ENCODE peak calls at places on chromosomes 6 and 20, in nine cellular contexts. E is coronary artery; J is omental fat pad; I is tibial artery; Q is cardiac fibroblast; M is retina; Y is stimulated activated CD4-positive, alpha-beta T cell treated with anti-CD3 and anti-CD28 coated beads, TNF-alpha, amount 100 ng/mL, for 48 hours; R is HFFc6; K is HTR-8/SVneo. G is an unnamed sample.
A peak's percentile ranks its signal among the peaks of the same experiment; 100 is the strongest.

GRCh38 chr6:42729731-42730130 is 7.3 kb upstream of the PRPH2 start:
- DNase-seq in E (no peak), J (no peak), I (no peak), Q (peak; percentile 27), M (no peak), Y (no peak), R (peak; percentile 35), K (no peak), G (no peak)

GRCh38 chr6:98136333-98136732 is 698.0 kb upstream of the POU3F2 start:
- DNase-seq in E (no peak), J (no peak), I (no peak), Q (no peak), M (no peak), Y (no peak), R (no peak), K (no peak), G (no peak)

GRCh38 chr6:169028343-169028742 is 225.3 kb downstream of the THBS2 start:
- DNase-seq in E (no peak), J (no peak), I (no peak), Q (no peak), M (no peak), Y (no peak), R (no peak), K (no peak), G (no peak)

GRCh38 chr6:108592371-108593337 is 31.9 kb downstream of the FOXO3 start:
- DNase-seq in E (no peak), J (no peak), I (no peak), Q (peak; percentile 55), M (no peak), Y (no peak), R (peak; percentile 92), K (peak; percentile 23), G (no peak)

GRCh38 chr20:63625771-63626423 is 1.0 kb downstream of the GMEB2 start:
- DNase-seq in E (no peak), J (no peak), I (peak; percentile 73), Q (peak; percentile 34), M (peak; percentile 40), Y (no peak), R (no peak), K (no peak), G (peak; percentile 36)

GRCh38 chr20:20370087-20370575 is 2.2 kb downstream of the INSM1 start:
- DNase-seq in E (no peak), J (no peak), I (no peak), Q (no peak), M (no peak), Y (no peak), R (no peak), K (no peak), G (no peak)

GRCh38 chr20:10209091-10209490 is 9.5 kb upstream of the SNAP25 start:
- DNase-seq in E (no peak), J (no peak), I (no peak), Q (peak; percentile 5), M (no peak), Y (no peak), R (no peak), K (no peak), G (no peak)

GRCh38 chr6:158198461-158198860 is 30.3 kb downstream of the GTF2H5 start:
- DNase-seq in E (no peak), J (no peak), I (no peak), Q (no peak), M (no peak), Y (no peak), R (no peak), K (no peak), G (no peak)

GRCh38 chr6:84691978-84692623 is 72.3 kb downstream of the TBX18 start:
- DNase-seq in E (no peak), J (no peak), I (no peak), Q (no peak), M (no peak), Y (no peak), R (no peak), K (no peak), G (no peak)

GRCh38 chr6:34223381-34223963 is 13.2 kb upstream of the HMGA1 start:
- DNase-seq in E (no peak), J (no peak), I (peak; percentile 71), Q (no peak), M (peak; percentile 87), Y (no peak), R (no peak), K (no peak), G (no peak)

GRCh38 chr20:49405062-49405683 is 77.3 kb downstream of the KCNB1 start:
- DNase-seq in E (no peak), J (no peak), I (no peak), Q (no peak), M (no peak), Y (no peak), R (no peak), K (no peak), G (no peak)

GRCh38 chr20:8213831-8214587 is 81.9 kb downstream of the PLCB1 start:
- DNase-seq in E (no peak), J (no peak), I (no peak), Q (no peak), M (no peak), Y (no peak), R (no peak), K (no peak), G (peak; percentile 44)

GRCh38 chr6:83592770-83593394 is 80.5 kb downstream of the PRSS35 start:
- DNase-seq in E (no peak), J (no peak), I (no peak), Q (peak; percentile 19), M (no peak), Y (no peak), R (peak; percentile 10), K (peak; percentile 19), G (no peak)

G was measured in dermis microvascular lymphatic vessel endothelial cell.